ENCODE peak calls at places on chromosome 5, in six cellular contexts. C is fibroblast of lung; M is stimulated activated CD4-positive, alpha-beta T cell treated with anti-CD3 and anti-CD28 coated beads, Interleukin-15, amount 100 ng/mL, for 24 hours; E is AG20443; K is stimulated activated CD8-positive, alpha-beta memory T cell treated with anti-CD3 and anti-CD28 coated beads, Interleukin-15, amount 100 ng/mL, for 24 hours; I is cerebellar cortex. T is an unnamed sample.

GRCh38 chr5:61332369-61332745 is 299 bp downstream of the ZSWIM6 start:
- DNase-seq in C (no peak), M (peak; percentile 45), E (no peak), K (no peak), I (peak; percentile 25), T (peak; percentile 25)

GRCh38 chr5:82793808-82794419 is 283.3 kb downstream of the TMEM167A start:
- DNase-seq in C (peak; percentile 17), M (peak; percentile 59), E (peak; percentile 37), K (peak; percentile 3), I (no peak), T (peak; percentile 12)

GRCh38 chr5:151063136-151063544 is 17.7 kb downstream of the TNIP1 start:
- DNase-seq in C (peak; percentile 75), M (no peak), E (peak; percentile 89), K (no peak), I (peak; percentile 65), T (no peak)

GRCh38 chr5:173302546-173303155 is 25.6 kb downstream of the STC2 start:
- DNase-seq in C (peak; percentile 81), M (no peak), E (peak; percentile 92), K (no peak), I (no peak), T (no peak)

GRCh38 chr5:139383275-139383992 is at the start of gene SLC23A1:
- DNase-seq in C (no peak), M (no peak), E (no peak), K (no peak), I (no peak), T (no peak)

GRCh38 chr5:56479701-56480304 is 246.7 kb upstream of the ANKRD55 start:
- DNase-seq in C (no peak), M (peak; percentile 42), E (no peak), K (no peak), I (peak; percentile 80), T (no peak)

GRCh38 chr5:94645053-94645452 is 26.6 kb downstream of the SLF1 start:
- DNase-seq in C (no peak), M (no peak), E (no peak), K (no peak), I (no peak), T (no peak)

GRCh38 chr5:176772271-176773210 is 37.8 kb upstream of the UNC5A start:
- DNase-seq in C (no peak), M (no peak), E (no peak), K (no peak), I (no peak), T (no peak)

GRCh38 chr5:168578006-168578405 is 1.2 kb downstream of the PANK3 start:
- DNase-seq in C (peak; percentile 34), M (no peak), E (no peak), K (no peak), I (no peak), T (no peak)

GRCh38 chr5:141747646-141748229 is 65.7 kb upstream of the ARAP3 start:
- DNase-seq in C (no peak), M (no peak), E (no peak), K (no peak), I (peak; percentile 58), T (no peak)

GRCh38 chr5:52692039-52692438 is 95.7 kb upstream of the ITGA1 start:
- DNase-seq in C (peak; percentile 65), M (no peak), E (peak; percentile 58), K (no peak), I (no peak), T (no peak)

GRCh38 chr5:33313150-33313549 is 127.6 kb upstream of the TARS1 start:
- DNase-seq in C (peak; percentile 97), M (no peak), E (peak; percentile 17), K (no peak), I (no peak), T (no peak)

GRCh38 chr5:125227333-125228075 is 481.1 kb upstream of the ZNF608 start:
- DNase-seq in C (peak; percentile 34), M (no peak), E (peak; percentile 20), K (no peak), I (peak; percentile 20), T (no peak)

GRCh38 chr5:149450199-149450598 is 71.1 kb upstream of the IL17B start:
- DNase-seq in C (peak; percentile 88), M (no peak), E (peak; percentile 82), K (no peak), I (no peak), T (no peak)

T was measured in T follicular helper cell.